ENCODE peak calls at places on chromosomes 16 and 17, in seven cellular contexts. W is lower lobe of right lung; S is stomach; X is A549; D is GM23248; M is heart left ventricle; A is CD4-positive, alpha-beta memory T cell. C is an unnamed sample.

GRCh38 chr16:72612271-72612670 is 435.7 kb downstream of the ZFHX3 start:
- DNase-seq in S (no peak), D (peak), X (no peak), W (no peak), A (no peak), M (no peak), C (no peak)

GRCh38 chr16:54605536-54606066 is 319.0 kb upstream of the IRX3 start:
- DNase-seq in A (no peak), D (no peak), S (no peak), W (no peak), M (no peak), X (no peak), C (no peak)

GRCh38 chr17:36980281-36980761 is 31.6 kb downstream of the AATF start:
- DNase-seq in W (no peak), A (no peak), X (peak), D (peak), M (no peak), S (no peak), C (no peak)

GRCh38 chr17:16585796-16586195 is 16.8 kb upstream of the ZNF287 start:
- DNase-seq in X (no peak), M (no peak), W (no peak), D (peak), S (no peak), A (no peak), C (no peak)

GRCh38 chr17:78407387-78407990 is 29.0 kb downstream of the PGS1 start:
- DNase-seq in W (no peak), D (no peak), X (no peak), S (no peak), A (no peak), M (no peak), C (no peak)

GRCh38 chr17:40597168-40598020 is 32.1 kb upstream of the CCR7 start:
- DNase-seq in X (no peak), W (no peak), S (no peak), D (no peak), A (no peak), M (no peak), C (no peak)

GRCh38 chr17:27466748-27467375 is 10.6 kb downstream of the KSR1 start:
- DNase-seq in M (no peak), S (no peak), X (no peak), D (no peak), A (peak), W (peak), C (no peak)

GRCh38 chr17:9256944-9257629 is 235.8 kb downstream of the NTN1 start:
- DNase-seq in W (no peak), S (no peak), A (no peak), M (no peak), D (peak), X (no peak), C (no peak)

GRCh38 chr17:58088624-58089023 is 5.4 kb downstream of the DYNLL2 start:
- DNase-seq in W (no peak), D (no peak), A (no peak), S (no peak), X (no peak), M (no peak), C (no peak)

GRCh38 chr16:66551788-66552287 is 538 bp upstream of the CKLF start:
- DNase-seq in X (peak), A (no peak), D (peak), W (no peak), S (no peak), M (no peak), C (no peak)

GRCh38 chr17:40555296-40556190 is 9.7 kb downstream of the CCR7 start:
- DNase-seq in M (no peak), A (no peak), X (no peak), D (no peak), S (peak), W (no peak), C (no peak)

GRCh38 chr16:63312343-63312742 is 1276.1 kb upstream of the CDH8 start:
- DNase-seq in D (no peak), M (no peak), X (no peak), S (no peak), A (no peak), W (no peak), C (no peak)

GRCh38 chr16:18942069-18942468 is 15.9 kb upstream of the SMG1 start:
- DNase-seq in D (no peak), X (no peak), S (no peak), A (no peak), W (no peak), M (no peak), C (no peak)

GRCh38 chr17:42553866-42554249 is 1.1 kb downstream of the HSD17B1 start:
- DNase-seq in A (no peak), X (no peak), D (peak), S (peak), W (no peak), M (no peak), C (no peak)

GRCh38 chr17:69492410-69493071 is 78.0 kb downstream of the MAP2K6 start:
- DNase-seq in S (no peak), D (peak), M (no peak), W (no peak), X (peak), A (no peak), C (no peak)

GRCh38 chr16:5756969-5757368 is 659.4 kb upstream of the EEF2KMT start:
- DNase-seq in W (no peak), D (no peak), X (no peak), M (no peak), S (no peak), A (no peak), C (no peak)

GRCh38 chr17:81160306-81160705 is 5.0 kb upstream of the PVALEF start:
- DNase-seq in X (no peak), W (peak), A (no peak), D (no peak), M (no peak), S (no peak), C (no peak)

GRCh38 chr17:79844869-79845600 is 5.8 kb upstream of the CBX4 start:
- DNase-seq in S (peak), W (peak), M (no peak), A (peak), X (peak), D (peak), C (peak)

GRCh38 chr17:82489117-82489516 is 30.4 kb upstream of the FOXK2 start:
- DNase-seq in D (peak), S (no peak), W (no peak), A (no peak), M (peak), X (no peak), C (no peak)

GRCh38 chr16:67943619-67944503 is at the start of gene LCAT:
- DNase-seq in A (no peak), W (no peak), S (peak), X (no peak), D (no peak), M (peak), C (no peak)

GRCh38 chr17:35731239-35731931 is at the start of gene RASL10B:
- DNase-seq in A (peak), S (peak), D (peak), M (peak), W (peak), X (no peak), C (peak)

GRCh38 chr17:74055508-74056160 is 147.8 kb upstream of the RPL38 start:
- DNase-seq in S (no peak), A (no peak), M (no peak), W (no peak), X (no peak), D (no peak), C (no peak)

GRCh38 chr16:27230562-27230991 is 27.3 kb downstream of the KDM8 start:
- DNase-seq in M (no peak), D (no peak), S (peak), X (no peak), W (peak), A (peak), C (peak)

GRCh38 chr17:19759934-19760530 is 11.9 kb upstream of the ALDH3A1 start:
- DNase-seq in M (no peak), S (peak), W (no peak), X (no peak), A (no peak), D (no peak), C (no peak)

GRCh38 chr17:18184143-18185007 is 747 bp downstream of the ALKBH5 start:
- DNase-seq in W (peak), D (peak), M (peak), A (peak), S (peak), X (peak), C (peak)

GRCh38 chr17:17749921-17750320 is 68.7 kb downstream of the RAI1 start:
- DNase-seq in S (peak), A (peak), W (no peak), M (no peak), D (peak), X (peak), C (peak)

GRCh38 chr17:50396261-50397110 is 837 bp downstream of the LRRC59 start:
- DNase-seq in W (peak), D (peak), M (peak), S (peak), X (peak), A (no peak), C (no peak)

GRCh38 chr16:15928261-15929104 is 20.9 kb upstream of the ABCC1 start:
- DNase-seq in S (no peak), M (no peak), W (no peak), A (no peak), X (peak), D (no peak), C (no peak)

GRCh38 chr17:66462010-66462409 is 159.6 kb downstream of the PRKCA start:
- DNase-seq in M (no peak), A (no peak), W (no peak), D (no peak), S (no peak), X (no peak), C (no peak)

GRCh38 chr17:43881176-43881575 is 26.2 kb downstream of the MPP2 start:
- DNase-seq in A (no peak), M (no peak), D (no peak), X (no peak), W (no peak), S (no peak), C (no peak)

GRCh38 chr17:44137891-44138709 is 3.6 kb upstream of the HROB start:
- DNase-seq in W (peak), M (peak), S (peak), D (peak), X (peak), A (no peak), C (no peak)

GRCh38 chr16:63617047-63617989 is 1504.5 kb downstream of the CDH11 start:
- DNase-seq in A (no peak), X (peak), D (no peak), M (peak), S (no peak), W (no peak), C (no peak)

GRCh38 chr16:57167951-57168350 is 17.9 kb downstream of the PSME3IP1 start:
- DNase-seq in X (peak), W (no peak), M (no peak), D (peak), S (no peak), A (peak), C (no peak)

GRCh38 chr16:85554114-85554790 is 58.9 kb upstream of the GSE1 start:
- DNase-seq in W (peak), X (peak), S (peak), A (peak), D (peak), M (peak), C (peak)

GRCh38 chr17:60817187-60817586 is 139.5 kb downstream of the BCAS3 start:
- DNase-seq in X (peak), D (peak), S (no peak), W (no peak), A (no peak), M (no peak), C (no peak)

GRCh38 chr16:31188450-31189411 is 8.8 kb downstream of the FUS start:
- DNase-seq in S (no peak), X (no peak), D (no peak), M (no peak), W (no peak), A (no peak), C (no peak)
- H3K27ac ChIP-seq in S (no peak), X (no peak), D (peak), M (no peak), W (no peak), A (peak), C (no peak)

GRCh38 chr16:11255737-11256656 is at the start of gene SOCS1:
- DNase-seq in W (peak), S (peak), X (peak), M (peak), A (peak), D (peak), C (peak)
- H3K27ac ChIP-seq in W (peak), S (peak), X (peak), M (peak), A (peak), D (peak), C (peak)

GRCh38 chr17:31825961-31826691 is 32.9 kb downstream of the COPRS start:
- DNase-seq in W (no peak), X (no peak), S (no peak), A (no peak), M (no peak), D (peak), C (no peak)

GRCh38 chr17:31820691-31821435 is 38.2 kb downstream of the COPRS start:
- DNase-seq in W (no peak), X (no peak), M (no peak), S (no peak), A (no peak), D (no peak), C (no peak)

GRCh38 chr17:31823014-31823413 is 36.0 kb downstream of the COPRS start:
- DNase-seq in D (no peak), S (no peak), W (no peak), X (no peak), A (no peak), M (no peak), C (no peak)

GRCh38 chr17:31829649-31830048 is 29.4 kb downstream of the COPRS start:
- DNase-seq in M (no peak), W (no peak), D (no peak), A (no peak), X (no peak), S (no peak), C (no peak)

GRCh38 chr17:31824771-31825360 is 34.2 kb downstream of the COPRS start:
- DNase-seq in X (no peak), M (no peak), S (no peak), A (no peak), W (no peak), D (peak), C (no peak)
- H3K27ac ChIP-seq in X (no peak), M (no peak), S (no peak), A (no peak), W (no peak), D (no peak), C (no peak)

GRCh38 chr17:63848834-63849689 is 6.6 kb upstream of the SMARCD2 start:
- DNase-seq in W (peak), A (peak), X (peak), S (peak), D (peak), M (peak), C (peak)
- H3K27ac ChIP-seq in W (peak), A (peak), X (peak), S (peak), D (no peak), M (peak), C (no peak)

GRCh38 chr17:59094921-59095530 is 11.7 kb downstream of the TRIM37 start:
- DNase-seq in W (no peak), D (no peak), X (peak), A (no peak), S (no peak), M (no peak), C (no peak)

GRCh38 chr17:59097876-59098275 is 8.8 kb downstream of the TRIM37 start:
- DNase-seq in S (no peak), D (no peak), W (no peak), A (no peak), X (no peak), M (no peak), C (no peak)

GRCh38 chr17:59093145-59093701 is 13.5 kb downstream of the TRIM37 start:
- DNase-seq in X (no peak), M (no peak), S (no peak), D (no peak), A (no peak), W (no peak), C (no peak)

GRCh38 chr17:59093702-59094231 is 12.9 kb downstream of the TRIM37 start:
- DNase-seq in D (peak), X (peak), W (peak), S (no peak), A (no peak), M (peak), C (no peak)
- H3K27ac ChIP-seq in D (peak), X (peak), W (peak), S (peak), A (no peak), M (peak), C (no peak)

GRCh38 chr16:87918866-87919680 is 17.3 kb downstream of the CA5A start:
- DNase-seq in A (no peak), M (peak), D (peak), W (no peak), X (no peak), S (no peak), C (no peak)
- H3K27ac ChIP-seq in A (no peak), M (no peak), D (peak), W (no peak), X (no peak), S (no peak), C (no peak)

GRCh38 chr16:8776193-8776592 is 21.2 kb downstream of the TMEM186 start:
- DNase-seq in A (no peak), S (no peak), M (no peak), X (no peak), D (no peak), W (peak), C (no peak)
- H3K27ac ChIP-seq in A (no peak), S (no peak), M (no peak), X (no peak), D (no peak), W (no peak), C (no peak)

GRCh38 chr16:70751593-70751992 is 49.4 kb downstream of the VAC14 start:
- DNase-seq in A (no peak), D (no peak), M (no peak), X (no peak), W (no peak), S (peak), C (no peak)
- H3K27ac ChIP-seq in A (no peak), D (peak), M (peak), X (peak), W (peak), S (peak), C (no peak)

C was measured in CD4-positive, alpha-beta T cell.